ENCODE peak calls at places on chromosomes 13 and 19, in eight cellular contexts. Z, A, K, Q, E, R, D and P are unnamed samples.

GRCh38 chr13:40681341-40682051 is 15.1 kb upstream of the FOXO1 start:
- ATAC-seq in D (peak; percentile 48), K (no peak), A (no peak), R (no peak), E (no peak), Q (peak; percentile 81), Z (no peak), P (no peak)

GRCh38 chr19:8336072-8336569 is 6.9 kb downstream of the KANK3 start:
- ATAC-seq in Q (no peak), Z (no peak), A (no peak), K (no peak), R (no peak), D (no peak), E (no peak), P (no peak)

GRCh38 chr19:46296722-46297431 is at the start of gene HIF3A:
- ATAC-seq in D (peak; percentile 6), Q (peak; percentile 6), A (no peak), E (no peak), Z (no peak), R (no peak), K (no peak), P (no peak)

GRCh38 chr13:91721413-91721812 is 323.0 kb downstream of the GPC5 start:
- ATAC-seq in Q (peak; percentile 29), Z (no peak), E (no peak), A (no peak), R (no peak), K (no peak), D (peak; percentile 56), P (no peak)

GRCh38 chr13:43511260-43511970 is 275.4 kb downstream of the ENOX1 start:
- ATAC-seq in K (no peak), Q (no peak), Z (no peak), R (no peak), A (no peak), D (peak; percentile 51), E (no peak), P (no peak)

GRCh38 chr13:80121038-80121437 is 219.9 kb downstream of the SPRY2 start:
- ATAC-seq in D (no peak), A (no peak), E (no peak), Q (no peak), Z (no peak), R (no peak), K (no peak), P (no peak)

GRCh38 chr19:3712663-3713531 is 4.7 kb downstream of the TJP3 start:
- ATAC-seq in Z (no peak), R (no peak), A (peak; percentile 25), D (peak; percentile 54), K (no peak), E (peak; percentile 15), Q (peak; percentile 81), P (peak; percentile 69)

GRCh38 chr19:4619668-4620294 is 19.5 kb upstream of the TNFAIP8L1 start:
- ATAC-seq in D (no peak), Z (no peak), Q (no peak), K (no peak), A (no peak), R (no peak), E (no peak), P (no peak)

GRCh38 chr13:111911141-111911720 is 155.7 kb upstream of the SOX1 start:
- ATAC-seq in R (no peak), K (no peak), A (no peak), E (no peak), Z (no peak), Q (no peak), D (no peak), P (no peak)

GRCh38 chr19:52748336-52748950 is 13.6 kb upstream of the ZNF611 start:
- ATAC-seq in Z (no peak), D (no peak), Q (peak; percentile 72), A (peak; percentile 62), R (no peak), K (no peak), E (no peak), P (no peak)

GRCh38 chr19:50344661-50345318 is 15.6 kb upstream of the KCNC3 start:
- ATAC-seq in R (peak; percentile 73), K (peak; percentile 38), Z (peak; percentile 46), E (no peak), D (no peak), Q (no peak), A (no peak), P (peak; percentile 58)

GRCh38 chr13:112573710-112574109 is 14.2 kb downstream of the TUBGCP3 start:
- ATAC-seq in K (no peak), Z (no peak), Q (no peak), A (no peak), R (no peak), E (no peak), D (no peak), P (no peak)

GRCh38 chr19:10747271-10747670 is 29.4 kb downstream of the DNM2 start:
- ATAC-seq in D (no peak), E (no peak), R (no peak), K (no peak), A (peak; percentile 29), Q (no peak), Z (no peak), P (no peak)

GRCh38 chr19:50858896-50859295 is 4.2 kb downstream of the KLK3 start:
- ATAC-seq in Z (no peak), Q (no peak), K (no peak), R (no peak), D (no peak), E (peak; percentile 87), A (no peak), P (no peak)

GRCh38 chr13:80131204-80131603 is 209.7 kb downstream of the SPRY2 start:
- ATAC-seq in Q (peak; percentile 68), R (no peak), K (no peak), E (peak; percentile 42), D (peak; percentile 49), A (peak; percentile 44), Z (no peak), P (no peak)

GRCh38 chr19:18467978-18468377 is 30.0 kb upstream of the ISYNA1 start:
- ATAC-seq in R (no peak), Q (no peak), E (no peak), A (no peak), K (no peak), Z (no peak), D (no peak), P (no peak)

GRCh38 chr13:75550159-75550567 is 572 bp downstream of the UCHL3 start:
- ATAC-seq in A (peak; percentile 55), D (no peak), E (peak; percentile 9), K (peak; percentile 1), R (no peak), Q (peak; percentile 11), Z (no peak), P (peak; percentile 40)

GRCh38 chr13:48319458-48320395 is 16.2 kb downstream of the RB1 start:
- ATAC-seq in D (no peak), R (peak; percentile 57), Q (peak; percentile 20), K (peak; percentile 37), Z (peak; percentile 35), A (no peak), E (no peak), P (no peak)

GRCh38 chr13:27968316-27969072 is 621 bp downstream of the CDX2 start:
- ATAC-seq in A (peak; percentile 27), Q (no peak), Z (no peak), R (no peak), D (no peak), E (peak; percentile 49), K (no peak), P (no peak)

GRCh38 chr19:28488006-28488405 is 724.9 kb downstream of the UQCRFS1 start:
- ATAC-seq in E (no peak), R (no peak), D (no peak), K (no peak), A (no peak), Z (no peak), Q (no peak), P (no peak)

GRCh38 chr13:48709213-48709612 is 55.5 kb downstream of the CYSLTR2 start:
- ATAC-seq in R (no peak), K (peak; percentile 43), E (no peak), Q (no peak), A (no peak), D (no peak), Z (peak; percentile 66), P (peak; percentile 58)

GRCh38 chr13:44331446-44331845 is 42.2 kb upstream of the SERP2 start:
- ATAC-seq in D (no peak), E (no peak), Q (peak; percentile 32), A (no peak), Z (peak; percentile 92), K (peak; percentile 94), R (no peak), P (no peak)

GRCh38 chr13:48626077-48626449 is 27.7 kb upstream of the CYSLTR2 start:
- ATAC-seq in K (no peak), Z (no peak), Q (peak; percentile 58), D (peak; percentile 62), A (no peak), E (peak; percentile 77), R (no peak), P (no peak)

GRCh38 chr19:19651076-19651475 is 7.6 kb upstream of the GMIP start:
- ATAC-seq in A (no peak), D (peak; percentile 54), E (no peak), R (no peak), Q (peak; percentile 40), K (no peak), Z (no peak), P (no peak)

GRCh38 chr19:38142176-38143035 is 81.6 kb downstream of the DPF1 start:
- ATAC-seq in Z (peak; percentile 82), R (peak; percentile 57), A (peak; percentile 67), E (no peak), K (peak; percentile 70), D (peak; percentile 50), Q (peak; percentile 75), P (peak; percentile 55)

GRCh38 chr19:14166448-14166847 is 30.1 kb upstream of the ASF1B start:
- ATAC-seq in Z (no peak), D (no peak), A (no peak), R (peak; percentile 32), K (no peak), Q (no peak), E (no peak), P (no peak)